ENCODE peak calls at places on chromosome 16, in four cellular contexts. R is AG09309, P is epithelial cell of proximal tubule, X is psoas muscle. W is an unnamed sample.

GRCh38 chr16:87303431-87303930 is 13.7 kb downstream of the C16orf95 start:
- DNase-seq in P (no peak), X (no peak), R (no peak), W (no peak)

GRCh38 chr16:85319208-85319983 is 207.1 kb upstream of the CIBAR2 start:
- DNase-seq in P (no peak), X (no peak), R (no peak), W (no peak)

GRCh38 chr16:49838639-49839461 is 17.1 kb downstream of the ZNF423 start:
- DNase-seq in P (no peak), X (peak; percentile 63), R (no peak), W (no peak)

GRCh38 chr16:26161461-26162180 is 469.9 kb downstream of the HS3ST4 start:
- DNase-seq in X (no peak), P (no peak), R (no peak), W (no peak)

GRCh38 chr16:80294172-80294571 is 246.6 kb upstream of the DYNLRB2 start:
- DNase-seq in R (no peak), X (no peak), P (no peak), W (no peak)

GRCh38 chr16:71472041-71472440 is 10.0 kb upstream of the ZNF23 start:
- DNase-seq in P (no peak), R (no peak), X (no peak), W (no peak)

GRCh38 chr16:53844796-53845195 is 140.8 kb downstream of the FTO start:
- DNase-seq in R (no peak), P (no peak), X (no peak), W (no peak)

GRCh38 chr16:17416461-17417221 is 54.1 kb downstream of the XYLT1 start:
- DNase-seq in R (no peak), P (no peak), X (no peak), W (no peak)

GRCh38 chr16:57271867-57272495 is 12.5 kb downstream of the PLLP start:
- DNase-seq in P (no peak), R (no peak), X (peak; percentile 24), W (no peak)

GRCh38 chr16:49596119-49596518 is 222.5 kb downstream of the C16orf78 start:
- DNase-seq in R (no peak), P (no peak), X (no peak), W (peak; percentile 22)

GRCh38 chr16:29804455-29805231 is 1.7 kb upstream of the MAZ start:
- DNase-seq in P (no peak), X (peak; percentile 80), R (no peak), W (peak; percentile 64)

GRCh38 chr16:55480228-55480655 is 1.2 kb downstream of the MMP2 start:
- DNase-seq in X (peak; percentile 93), P (no peak), R (peak; percentile 84), W (peak; percentile 84)

GRCh38 chr16:78184554-78185183 is 85.2 kb downstream of the WWOX start:
- DNase-seq in R (no peak), X (no peak), P (no peak), W (no peak)

GRCh38 chr16:53378138-53378537 is 56.1 kb upstream of the RBL2 start:
- DNase-seq in P (no peak), R (no peak), X (no peak), W (no peak)

GRCh38 chr16:3656491-3657468 is 2.3 kb downstream of the DNASE1 start:
- DNase-seq in X (peak; percentile 39), P (no peak), R (no peak), W (no peak)

GRCh38 chr16:50497592-50497991 is 50.6 kb upstream of the NKD1 start:
- DNase-seq in R (no peak), P (no peak), X (no peak), W (no peak)

DNA sequence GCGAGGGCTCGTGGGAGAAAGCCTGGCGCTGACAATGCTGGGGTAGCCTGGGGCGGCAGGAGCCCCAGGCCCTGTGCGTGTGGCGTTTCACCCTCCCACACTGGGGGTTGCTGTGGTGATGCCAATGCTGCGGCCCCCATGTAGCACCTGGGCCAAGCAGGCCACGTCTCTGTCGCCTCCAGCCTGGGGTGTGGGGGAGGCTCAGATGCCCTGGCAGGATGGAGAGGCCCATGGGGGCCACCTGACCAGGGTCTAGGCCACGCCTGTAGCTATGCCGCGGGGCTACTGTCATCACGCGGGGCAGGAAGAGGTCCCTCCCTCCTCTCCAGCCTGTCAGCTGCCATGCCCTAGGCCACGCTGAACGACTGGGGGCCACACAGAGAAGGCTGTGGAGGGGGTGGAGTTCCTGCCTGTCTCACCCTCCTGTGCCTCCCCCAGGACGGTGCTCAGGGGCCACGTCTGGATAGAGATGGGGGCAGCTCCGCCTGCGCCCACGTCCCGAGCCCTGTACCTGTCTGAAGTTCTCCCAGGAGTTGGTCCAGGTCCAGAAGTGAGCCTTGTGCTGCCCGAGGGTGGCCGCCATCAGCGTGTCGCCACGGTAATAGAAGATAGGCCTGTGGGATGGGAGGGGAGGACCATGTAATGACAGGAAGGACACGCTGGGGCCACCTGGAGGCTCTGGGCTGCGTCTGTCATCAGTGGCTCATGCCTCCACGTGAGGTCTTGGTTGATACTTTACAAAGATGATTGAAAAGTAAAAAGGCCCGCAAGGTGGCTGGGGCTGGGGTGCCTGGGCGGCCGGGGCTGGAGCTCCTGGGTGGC is 12.7 kb upstream of the APRT start:
- DNase-seq in R (no peak), P (no peak), X (no peak), W (no peak)
- TF ChIP-seq CTCF in R (no peak), P (no peak), X (no peak), W (no peak)

GRCh38 chr16:181668-182021 is 1.4 kb downstream of the HBQ1 start:
- DNase-seq in X (no peak), R (no peak), P (no peak), W (no peak)
- TF ChIP-seq CTCF in X (no peak), R (no peak), P (no peak), W (no peak)

DNA sequence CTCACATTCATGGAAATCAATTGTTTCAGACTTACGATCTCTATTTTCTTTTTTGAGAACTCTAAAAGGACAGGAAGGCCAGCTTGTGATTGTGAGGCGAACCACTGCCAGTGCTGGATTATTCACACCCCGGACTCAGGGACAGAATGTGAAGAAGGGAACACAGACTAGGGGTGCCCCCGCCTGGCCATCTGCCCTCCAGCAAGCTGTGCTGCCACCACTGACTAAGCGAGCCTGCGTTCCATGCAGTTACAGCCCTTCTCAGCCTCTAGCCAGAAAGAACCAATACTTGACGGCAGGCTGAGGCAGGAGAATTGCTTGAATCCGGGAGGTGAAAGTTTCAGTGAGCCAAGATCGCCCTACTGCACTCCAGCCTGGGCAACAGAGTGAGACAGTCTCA is 2.8 kb downstream of the HAGH start:
- DNase-seq in P (no peak), X (no peak), R (no peak), W (no peak)
- TF ChIP-seq CTCF in P (peak; percentile 59), X (no peak), R (peak; percentile 24), W (no peak)

GRCh38 chr16:15649727-15650018 is 372 bp upstream of the NDE1 start:
- DNase-seq in R (no peak), P (no peak), X (no peak), W (no peak)

GRCh38 chr16:15648135-15648730 is 1.8 kb upstream of the NDE1 start:
- DNase-seq in X (no peak), R (no peak), P (no peak), W (no peak)

GRCh38 chr16:15652293-15653001 is 2.4 kb downstream of the NDE1 start:
- DNase-seq in P (no peak), X (no peak), R (no peak), W (no peak)

GRCh38 chr16:15650698-15651161 is 685 bp downstream of the NDE1 start:
- DNase-seq in X (peak; percentile 62), P (no peak), R (no peak), W (no peak)

DNA sequence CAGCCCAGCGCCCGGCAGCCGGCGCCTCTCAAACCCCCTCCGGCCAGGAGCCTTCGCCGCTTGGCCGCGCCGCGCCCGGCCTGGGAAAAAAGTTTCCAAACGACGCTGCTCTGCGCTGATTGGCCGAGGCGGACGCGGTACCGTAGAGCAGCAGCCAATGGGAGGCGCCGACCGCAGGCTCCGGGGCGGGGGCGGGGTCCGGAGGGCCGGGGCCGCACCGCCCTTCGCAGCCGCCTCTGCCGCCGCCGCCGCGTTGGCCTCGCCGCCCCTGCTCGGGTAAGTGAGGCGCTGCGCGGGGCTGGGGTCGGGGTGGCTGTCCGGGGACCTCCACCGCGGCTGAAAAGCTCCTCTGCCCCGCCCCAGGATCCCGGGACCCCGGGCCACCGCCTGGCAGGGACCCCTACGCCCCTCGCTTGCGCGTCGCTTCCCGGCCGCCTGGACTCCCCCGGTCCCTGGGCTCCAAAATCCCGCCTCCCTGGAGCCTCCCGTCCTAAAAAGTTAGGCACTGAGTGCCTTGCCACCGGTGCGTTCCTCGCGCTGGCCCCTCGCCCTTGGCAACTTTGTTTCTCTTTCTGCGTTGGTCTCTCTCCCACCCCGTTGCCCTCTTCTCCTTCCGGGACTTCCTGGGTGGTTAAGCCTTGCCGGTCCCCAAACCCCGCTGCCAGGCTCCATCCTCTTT is at the start of gene NDE1:
- DNase-seq in X (peak; percentile 95), P (no peak), R (peak; percentile 42), W (peak; percentile 92)
- TF ChIP-seq CTCF in X (no peak), P (no peak), R (no peak), W (no peak)

GRCh38 chr16:10031473-10031872 is 150.8 kb downstream of the GRIN2A start:
- DNase-seq in X (no peak), P (no peak), R (no peak), W (no peak)
- TF ChIP-seq CTCF in X (no peak), P (peak; percentile 4), R (peak; percentile 45), W (no peak)

W was measured in heart right ventricle.